ENCODE peak calls at places on chromosomes 13 and 19, in ten cellular contexts. M is breast epithelium, T is kidney glomerular epithelial cell, E is T-helper 17 cell, W is neural progenitor cell, X is left lung, F is left colon, L is foreskin fibroblast, Q is cardiac muscle cell, G is omental fat pad. Y is an unnamed sample.
A peak's percentile ranks its signal among the peaks of the same experiment; 100 is the strongest.

GRCh38 chr19:10228925-10229324 is 2.2 kb downstream of the S1PR2 start:
- DNase-seq in M (no peak), T (no peak), E (peak; percentile 25), W (peak; percentile 67), X (no peak), F (no peak), L (no peak), Q (peak; percentile 57), G (no peak), Y (no peak)

GRCh38 chr13:81990652-81991051 is 1649.7 kb upstream of the SPRY2 start:
- DNase-seq in M (no peak), T (no peak), E (no peak), W (peak; percentile 17), X (no peak), F (no peak), L (no peak), Q (no peak), G (no peak), Y (no peak)

GRCh38 chr13:92530364-92530763 is 696.2 kb upstream of the GPC6 start:
- DNase-seq in M (no peak), T (no peak), E (no peak), W (peak; percentile 20), X (no peak), F (no peak), L (no peak), Q (peak; percentile 57), G (no peak), Y (no peak)

GRCh38 chr19:12794196-12794921 is 3.1 kb downstream of the JUNB start:
- DNase-seq in M (no peak), T (no peak), E (no peak), W (no peak), X (no peak), F (no peak), L (no peak), Q (peak; percentile 60), G (no peak), Y (peak; percentile 45)

GRCh38 chr13:108915634-108916497 is 286.5 kb downstream of the MYO16 start:
- DNase-seq in M (peak; percentile 81), T (peak; percentile 86), E (no peak), W (no peak), X (peak; percentile 93), F (peak; percentile 84), L (peak; percentile 74), Q (peak; percentile 92), G (peak; percentile 89), Y (peak; percentile 88)

GRCh38 chr13:113138792-113139551 is 16.4 kb downstream of the F10 start:
- DNase-seq in M (no peak), T (no peak), E (no peak), W (no peak), X (no peak), F (peak; percentile 2), L (no peak), Q (peak; percentile 19), G (no peak), Y (no peak)

GRCh38 chr13:46359731-46360130 is 27.3 kb downstream of the RUBCNL start:
- DNase-seq in M (no peak), T (no peak), E (no peak), W (no peak), X (no peak), F (no peak), L (peak; percentile 53), Q (no peak), G (no peak), Y (no peak)

GRCh38 chr19:48991823-48992570 is 1.1 kb downstream of the GYS1 start:
- DNase-seq in M (peak; percentile 40), T (peak; percentile 53), E (no peak), W (peak; percentile 69), X (peak; percentile 80), F (peak; percentile 75), L (peak; percentile 78), Q (peak; percentile 86), G (peak; percentile 42), Y (peak; percentile 81)

GRCh38 chr13:109883181-109884180 is 97.1 kb upstream of the IRS2 start:
- DNase-seq in M (no peak), T (no peak), E (no peak), W (no peak), X (no peak), F (peak; percentile 53), L (no peak), Q (no peak), G (no peak), Y (no peak)

GRCh38 chr13:61989984-61990383 is 574.3 kb upstream of the PCDH20 start:
- DNase-seq in M (no peak), T (no peak), E (no peak), W (no peak), X (no peak), F (no peak), L (no peak), Q (no peak), G (no peak), Y (no peak)

GRCh38 chr19:49447485-49448431 is 3.9 kb downstream of the PIH1D1 start:
- DNase-seq in M (no peak), T (no peak), E (no peak), W (peak; percentile 57), X (no peak), F (no peak), L (peak; percentile 20), Q (peak; percentile 42), G (no peak), Y (no peak)

GRCh38 chr19:670609-671075 is 5.5 kb upstream of the FSTL3 start:
- DNase-seq in M (no peak), T (no peak), E (no peak), W (no peak), X (no peak), F (no peak), L (no peak), Q (no peak), G (no peak), Y (no peak)

GRCh38 chr19:2523630-2524311 is 47.8 kb downstream of the GADD45B start:
- DNase-seq in M (no peak), T (peak; percentile 28), E (no peak), W (peak; percentile 54), X (no peak), F (no peak), L (peak; percentile 55), Q (peak; percentile 47), G (no peak), Y (no peak)

GRCh38 chr13:87376081-87376480 is 295.1 kb upstream of the SLITRK5 start:
- DNase-seq in M (no peak), T (peak; percentile 52), E (no peak), W (no peak), X (no peak), F (no peak), L (no peak), Q (no peak), G (no peak), Y (no peak)

GRCh38 chr13:94139393-94139995 is 340.0 kb downstream of the DCT start:
- DNase-seq in M (no peak), T (no peak), E (no peak), W (no peak), X (no peak), F (no peak), L (no peak), Q (no peak), G (no peak), Y (no peak)

GRCh38 chr13:58254961-58255360 is 623.4 kb downstream of the PCDH17 start:
- DNase-seq in M (no peak), T (no peak), E (no peak), W (peak; percentile 78), X (no peak), F (no peak), L (no peak), Q (no peak), G (no peak), Y (no peak)

GRCh38 chr13:112448621-112449544 is 72.7 kb downstream of the SPACA7 start:
- DNase-seq in M (no peak), T (no peak), E (no peak), W (no peak), X (no peak), F (no peak), L (no peak), Q (no peak), G (no peak), Y (no peak)

GRCh38 chr13:98141091-98141490 is 1.8 kb upstream of the FARP1 start:
- DNase-seq in M (no peak), T (no peak), E (no peak), W (no peak), X (no peak), F (no peak), L (no peak), Q (no peak), G (no peak), Y (no peak)

Y was measured in ureter.